ENCODE peak calls at places on chromosomes 13 and 19, in six cellular contexts. X is neural crest cell, R is breast epithelium, F is progenitor cell of endocrine pancreas, M is cardiac muscle cell, S is transverse colon. B is an unnamed sample.

GRCh38 chr13:19152403-19152802 is 29.2 kb downstream of the TUBA3C start:
- DNase-seq in X (no peak), R (no peak), F (no peak), M (no peak), S (no peak), B (no peak)

GRCh38 chr13:56561327-56561726 is 579.4 kb upstream of the PRR20A start:
- DNase-seq in X (no peak), R (no peak), F (no peak), M (peak; percentile 2), S (no peak), B (no peak)

GRCh38 chr13:100608906-100609305 is 20.3 kb upstream of the GGACT start:
- DNase-seq in X (no peak), R (no peak), F (no peak), M (no peak), S (peak; percentile 34), B (no peak)

GRCh38 chr13:108377646-108378206 is 108.2 kb downstream of the TNFSF13B start:
- DNase-seq in X (no peak), R (no peak), F (no peak), M (no peak), S (no peak), B (no peak)

GRCh38 chr19:23554548-23554947 is 132.5 kb downstream of the ZNF675 start:
- DNase-seq in X (no peak), R (no peak), F (no peak), M (no peak), S (no peak), B (no peak)

GRCh38 chr13:107480130-107480529 is 735.2 kb downstream of the LIG4 start:
- DNase-seq in X (no peak), R (no peak), F (no peak), M (no peak), S (no peak), B (no peak)

GRCh38 chr13:99979453-99980200 is 2.0 kb upstream of the ZIC2 start:
- DNase-seq in X (no peak), R (peak; percentile 16), F (peak; percentile 21), M (peak; percentile 50), S (no peak), B (no peak)

GRCh38 chr13:112057736-112058518 is 9.0 kb upstream of the SOX1 start:
- DNase-seq in X (no peak), R (no peak), F (peak; percentile 57), M (no peak), S (no peak), B (no peak)

GRCh38 chr13:111925146-111925875 is 141.6 kb upstream of the SOX1 start:
- DNase-seq in X (no peak), R (no peak), F (no peak), M (no peak), S (no peak), B (no peak)

GRCh38 chr13:98405107-98405571 is 171.8 kb downstream of the STK24 start:
- DNase-seq in X (peak; percentile 19), R (no peak), F (no peak), M (peak; percentile 52), S (no peak), B (no peak)

GRCh38 chr13:55517312-55517711 is 1623.4 kb upstream of the PRR20A start:
- DNase-seq in X (peak; percentile 16), R (no peak), F (no peak), M (no peak), S (no peak), B (no peak)

GRCh38 chr13:99314640-99315176 is 7.5 kb upstream of the GPR183 start:
- DNase-seq in X (no peak), R (no peak), F (no peak), M (no peak), S (no peak), B (no peak)

GRCh38 chr19:49441210-49441959 is at the start of gene SLC17A7:
- DNase-seq in X (no peak), R (no peak), F (no peak), M (peak; percentile 68), S (peak; percentile 34), B (no peak)
- TF ChIP-seq CTCF in X (no peak), R (no peak), F (no peak), M (no peak), S (no peak), B (no peak)

GRCh38 chr19:35977446-35978222 is 17.4 kb upstream of the SDHAF1 start:
- DNase-seq in X (no peak), R (no peak), F (no peak), M (no peak), S (no peak), B (no peak)
- TF ChIP-seq CTCF in X (peak; percentile 22), R (no peak), F (peak; percentile 40), M (peak; percentile 6), S (no peak), B (no peak)

GRCh38 chr19:3852614-3853254 is 16.1 kb downstream of the ZFR2 start:
- DNase-seq in X (no peak), R (no peak), F (no peak), M (no peak), S (peak; percentile 54), B (no peak)
- TF ChIP-seq CTCF in X (peak; percentile 29), R (no peak), F (no peak), M (peak; percentile 37), S (peak; percentile 29), B (no peak)

GRCh38 chr13:102312841-102313240 is 89.0 kb downstream of the FGF14 start:
- DNase-seq in X (no peak), R (no peak), F (no peak), M (no peak), S (no peak), B (no peak)
- TF ChIP-seq CTCF in X (no peak), R (no peak), F (no peak), M (no peak), S (no peak), B (no peak)

DNA sequence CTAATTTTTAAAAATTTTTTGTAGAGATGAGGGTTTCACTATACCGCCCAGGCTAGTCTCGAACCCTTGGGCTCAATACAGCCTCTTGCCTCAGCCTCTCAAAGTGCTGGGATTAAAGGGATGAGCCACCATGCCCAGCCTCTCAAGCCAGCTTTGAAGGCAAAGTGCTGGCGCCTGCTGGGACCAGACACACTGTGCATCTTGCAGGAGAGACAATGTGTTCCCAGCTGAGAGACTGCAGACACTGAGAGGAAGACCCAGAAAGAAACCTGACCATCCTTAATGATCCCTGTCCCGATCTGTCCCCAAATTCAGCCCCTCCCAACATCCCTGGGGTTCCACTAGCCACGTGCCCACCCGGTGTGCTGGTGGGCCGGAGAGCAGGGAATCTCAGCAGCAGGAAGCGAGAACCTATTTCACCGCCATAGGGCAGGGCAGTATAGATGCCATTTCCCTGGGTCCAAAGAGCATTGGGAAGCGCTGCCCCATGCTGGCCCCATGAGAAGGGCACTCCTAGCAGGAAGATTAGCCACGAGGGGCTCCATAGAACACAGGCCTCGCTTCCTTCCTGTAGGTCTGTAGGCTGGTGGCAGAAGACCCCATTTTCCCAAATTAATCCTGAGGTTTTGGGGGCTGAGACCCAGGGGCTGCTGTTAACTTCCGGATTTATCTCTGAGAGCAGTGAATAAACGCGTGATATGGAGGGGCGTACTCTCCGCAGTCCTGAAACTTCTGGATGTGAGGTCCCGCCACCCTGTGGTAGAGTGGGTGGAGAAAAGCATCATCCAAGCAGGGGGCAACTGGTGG is 968 bp downstream of the RAVER1 start:
- DNase-seq in X (no peak), R (no peak), F (no peak), M (no peak), S (peak; percentile 71), B (no peak)
- TF ChIP-seq CTCF in X (no peak), R (no peak), F (no peak), M (no peak), S (no peak), B (no peak)

GRCh38 chr19:5059767-5060166 is 90.9 kb downstream of the KDM4B start:
- DNase-seq in X (no peak), R (no peak), F (no peak), M (no peak), S (no peak), B (no peak)
- TF ChIP-seq CTCF in X (no peak), R (no peak), F (no peak), M (no peak), S (no peak), B (no peak)

DNA sequence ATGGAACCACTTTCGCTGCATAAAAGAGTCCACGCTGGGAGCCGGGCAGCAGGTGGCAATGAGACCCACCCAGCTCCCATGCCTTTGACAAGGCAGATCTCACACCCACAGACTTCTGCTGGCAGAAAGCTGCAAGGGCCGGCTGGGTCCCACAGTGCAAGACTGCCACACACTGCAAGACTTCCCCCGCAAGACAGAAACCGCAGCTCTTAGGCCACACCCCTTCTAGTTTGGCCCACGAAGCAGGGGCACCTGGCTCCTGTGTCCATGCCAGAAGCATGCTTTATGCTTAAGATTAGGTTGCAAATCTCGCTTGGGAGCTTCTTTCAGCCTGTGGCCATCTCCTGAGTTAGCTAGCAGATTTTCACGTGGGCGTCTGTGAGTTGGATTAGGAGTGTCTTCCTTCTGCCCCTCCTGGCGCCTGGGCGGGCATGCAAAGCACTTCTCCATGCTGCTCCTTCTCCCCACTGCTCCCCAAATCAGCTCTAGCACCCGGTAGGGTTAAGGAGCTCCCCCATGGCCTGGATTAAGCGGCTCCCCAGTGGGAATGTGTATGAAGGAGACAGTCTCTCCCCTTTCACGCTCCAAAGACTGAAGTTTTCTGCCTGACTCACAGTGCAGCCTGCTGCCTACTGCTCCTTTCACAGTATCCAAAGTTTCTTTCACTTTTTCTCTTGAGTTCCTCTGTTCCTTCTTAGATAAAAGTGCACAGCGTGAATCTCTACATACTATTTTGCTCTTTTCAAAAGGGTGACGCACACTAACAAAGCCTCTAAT is 17.7 kb downstream of the GPC6 start:
- DNase-seq in X (no peak), R (no peak), F (no peak), M (peak; percentile 11), S (no peak), B (no peak)
- TF ChIP-seq CTCF in X (no peak), R (no peak), F (no peak), M (no peak), S (no peak), B (no peak)

GRCh38 chr13:40233731-40234195 is 432.7 kb downstream of the FOXO1 start:
- DNase-seq in X (no peak), R (peak; percentile 85), F (no peak), M (no peak), S (no peak), B (no peak)
- TF ChIP-seq CTCF in X (no peak), R (no peak), F (no peak), M (no peak), S (no peak), B (no peak)

DNA sequence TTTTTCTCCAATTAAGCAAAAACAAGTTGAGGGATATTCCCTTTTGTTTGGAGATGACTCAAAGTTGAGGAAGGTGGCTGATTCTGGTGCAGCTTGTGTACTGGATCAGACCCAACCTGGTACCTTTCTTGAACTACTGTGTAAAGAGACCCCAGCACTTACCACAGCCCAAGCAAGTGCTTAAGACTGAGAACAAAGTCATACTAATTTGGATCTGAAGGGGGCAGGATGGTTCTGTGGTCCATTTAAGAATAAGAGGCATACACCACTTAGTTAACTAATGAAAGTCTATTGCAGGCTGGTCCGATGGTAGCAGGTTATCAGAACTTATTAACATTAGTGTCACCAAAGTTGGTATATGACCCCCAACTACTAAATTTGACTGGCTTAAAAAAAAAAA is 6.3 kb downstream of the THSD1 start:
- DNase-seq in X (no peak), R (no peak), F (no peak), M (no peak), S (no peak), B (no peak)
- TF ChIP-seq CTCF in X (no peak), R (peak; percentile 13), F (no peak), M (peak; percentile 28), S (no peak), B (no peak)

B was measured in omental fat pad.